ENCODE peak calls at places on chromosomes 7 and 10, in six cellular contexts. H, W, T, U, I and A are unnamed samples.

GRCh38 chr7:49791089-49791741 is 17.8 kb downstream of the VWC2 start:
- DNase-seq in H (peak), U (no peak), I (peak), T (no peak), W (no peak), A (peak)

GRCh38 chr10:119357389-119358139 is 150.2 kb downstream of the GRK5 start:
- DNase-seq in I (no peak), U (no peak), T (no peak), H (no peak), W (no peak), A (no peak)

GRCh38 chr7:72706521-72706920 is 121.5 kb downstream of the TYW1B start:
- DNase-seq in U (no peak), I (no peak), T (no peak), H (no peak), W (no peak), A (no peak)

GRCh38 chr10:60549686-60550085 is 160.0 kb upstream of the ANK3 start:
- DNase-seq in W (no peak), U (no peak), I (peak), H (no peak), T (no peak), A (peak)

GRCh38 chr10:58565256-58565655 is 52.6 kb downstream of the BICC1 start:
- DNase-seq in I (no peak), U (no peak), T (no peak), H (no peak), W (no peak), A (no peak)

GRCh38 chr10:48905311-48905710 is 34.3 kb downstream of the LRRC18 start:
- DNase-seq in W (no peak), U (no peak), T (no peak), H (no peak), I (no peak), A (no peak)

GRCh38 chr10:110786172-110786571 is 85.6 kb upstream of the PDCD4 start:
- DNase-seq in I (no peak), H (no peak), T (no peak), U (no peak), W (no peak), A (no peak)

GRCh38 chr10:125377368-125377767 is 217.0 kb upstream of the CTBP2 start:
- DNase-seq in I (no peak), H (no peak), T (no peak), U (no peak), W (no peak), A (no peak)

GRCh38 chr10:117000580-117000979 is 4.4 kb downstream of the SHTN1 start:
- DNase-seq in U (no peak), H (no peak), I (no peak), W (no peak), T (peak), A (peak)

GRCh38 chr10:19952611-19953010 is 136.4 kb downstream of the PLXDC2 start:
- DNase-seq in T (no peak), W (no peak), I (no peak), U (no peak), H (no peak), A (no peak)

GRCh38 chr10:80535671-80536360 is 1.9 kb upstream of the SH2D4B start:
- DNase-seq in U (peak), H (peak), T (peak), I (no peak), W (no peak), A (peak)

GRCh38 chr10:29859521-29860130 is 199.8 kb downstream of the JCAD start:
- DNase-seq in W (no peak), H (no peak), U (no peak), T (no peak), I (no peak), A (no peak)
- TF ChIP-seq CREB1 in W (no peak), H (no peak), U (no peak), T (no peak), I (no peak), A (no peak)

GRCh38 chr10:3779146-3779707 is 5.8 kb downstream of the KLF6 start:
- DNase-seq in W (no peak), I (no peak), U (no peak), T (no peak), H (no peak), A (no peak)

GRCh38 chr10:3778708-3779108 is 6.3 kb downstream of the KLF6 start:
- DNase-seq in T (no peak), U (no peak), H (no peak), I (no peak), W (no peak), A (no peak)

GRCh38 chr10:3780766-3781457 is 4.1 kb downstream of the KLF6 start:
- DNase-seq in T (no peak), W (no peak), H (no peak), U (no peak), I (no peak), A (no peak)

GRCh38 chr10:3781458-3782098 is 3.4 kb downstream of the KLF6 start:
- DNase-seq in W (no peak), T (no peak), H (peak), U (no peak), I (no peak), A (no peak)

DNA sequence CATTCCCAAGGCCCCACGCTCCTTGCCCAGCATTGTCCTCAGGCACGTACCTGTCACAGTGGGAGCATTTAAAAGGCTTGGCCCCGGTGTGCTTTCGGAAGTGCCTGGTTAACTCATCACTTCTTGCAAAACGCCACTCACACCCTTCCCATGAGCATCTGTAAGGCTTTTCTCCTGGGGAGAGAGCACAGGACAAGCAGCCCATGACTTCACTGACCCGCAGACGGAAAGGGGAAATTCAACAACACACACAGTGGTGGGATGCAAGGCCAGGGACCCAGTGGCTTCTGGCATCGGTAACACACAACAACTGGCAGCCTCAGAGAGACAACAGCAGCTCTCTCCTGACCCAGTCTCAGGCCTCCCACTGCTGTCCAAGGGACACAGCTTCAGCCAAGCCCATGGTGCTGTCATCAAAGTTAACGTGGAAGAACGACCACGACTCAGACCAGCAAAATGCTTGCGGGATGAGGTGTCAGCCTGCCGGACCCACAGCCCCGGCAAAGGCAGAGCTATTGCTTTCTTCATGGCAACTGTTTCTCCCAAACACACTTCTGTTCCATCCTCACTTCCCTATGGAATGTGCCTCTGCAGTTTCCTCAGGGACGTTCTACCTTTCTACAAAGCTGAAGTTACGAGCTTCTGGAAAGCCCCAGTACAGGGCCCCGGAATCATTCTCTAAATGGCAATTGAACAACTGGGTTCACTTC is 4.8 kb downstream of the KLF6 start:
- DNase-seq in U (no peak), H (no peak), T (no peak), I (no peak), W (no peak), A (no peak)
- TF ChIP-seq CREB1 in U (no peak), H (no peak), T (no peak), I (no peak), W (no peak), A (no peak)

GRCh38 chr7:102197599-102197998 is 89.1 kb upstream of the SH2B2 start:
- DNase-seq in U (no peak), T (no peak), I (no peak), H (no peak), W (no peak), A (no peak)

GRCh38 chr7:102195361-102195760 is 91.3 kb upstream of the SH2B2 start:
- DNase-seq in I (no peak), U (no peak), H (no peak), T (no peak), W (no peak), A (no peak)

GRCh38 chr7:102198557-102198956 is 88.1 kb upstream of the SH2B2 start:
- DNase-seq in H (no peak), U (no peak), I (no peak), W (no peak), T (no peak), A (no peak)

GRCh38 chr7:102196028-102196427 is 90.6 kb upstream of the SH2B2 start:
- DNase-seq in U (no peak), I (no peak), T (no peak), H (no peak), W (no peak), A (no peak)

DNA sequence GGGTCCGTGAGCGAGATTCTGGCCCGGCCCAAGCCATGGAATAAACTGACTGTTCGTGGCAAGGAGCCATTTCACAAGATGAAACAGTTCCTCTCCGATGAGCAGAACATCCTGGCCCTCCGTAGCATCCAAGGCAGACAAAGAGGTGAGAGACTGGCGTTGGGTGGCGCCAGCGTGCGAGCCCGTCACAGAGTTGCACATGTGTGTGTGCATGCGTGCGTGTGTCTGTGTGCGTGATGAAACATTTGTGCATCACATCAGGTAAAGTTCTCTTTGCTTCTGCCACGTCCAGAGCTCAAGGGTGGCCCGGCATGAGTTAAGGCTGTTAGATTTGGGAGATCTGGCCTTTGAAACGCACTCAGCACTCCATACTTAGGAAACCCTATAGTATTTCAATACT is 89.5 kb upstream of the SH2B2 start:
- DNase-seq in T (no peak), W (no peak), U (no peak), H (no peak), I (no peak), A (no peak)
- TF ChIP-seq CREB1 in T (no peak), W (no peak), U (no peak), H (no peak), I (no peak), A (no peak)

GRCh38 chr10:30430544-30431298 is 3.3 kb upstream of the MAP3K8 start:
- DNase-seq in U (no peak), T (no peak), I (no peak), W (no peak), H (no peak), A (no peak)
- TF ChIP-seq CREB1 in U (no peak), T (no peak), I (no peak), W (no peak), H (no peak), A (no peak)

DNA sequence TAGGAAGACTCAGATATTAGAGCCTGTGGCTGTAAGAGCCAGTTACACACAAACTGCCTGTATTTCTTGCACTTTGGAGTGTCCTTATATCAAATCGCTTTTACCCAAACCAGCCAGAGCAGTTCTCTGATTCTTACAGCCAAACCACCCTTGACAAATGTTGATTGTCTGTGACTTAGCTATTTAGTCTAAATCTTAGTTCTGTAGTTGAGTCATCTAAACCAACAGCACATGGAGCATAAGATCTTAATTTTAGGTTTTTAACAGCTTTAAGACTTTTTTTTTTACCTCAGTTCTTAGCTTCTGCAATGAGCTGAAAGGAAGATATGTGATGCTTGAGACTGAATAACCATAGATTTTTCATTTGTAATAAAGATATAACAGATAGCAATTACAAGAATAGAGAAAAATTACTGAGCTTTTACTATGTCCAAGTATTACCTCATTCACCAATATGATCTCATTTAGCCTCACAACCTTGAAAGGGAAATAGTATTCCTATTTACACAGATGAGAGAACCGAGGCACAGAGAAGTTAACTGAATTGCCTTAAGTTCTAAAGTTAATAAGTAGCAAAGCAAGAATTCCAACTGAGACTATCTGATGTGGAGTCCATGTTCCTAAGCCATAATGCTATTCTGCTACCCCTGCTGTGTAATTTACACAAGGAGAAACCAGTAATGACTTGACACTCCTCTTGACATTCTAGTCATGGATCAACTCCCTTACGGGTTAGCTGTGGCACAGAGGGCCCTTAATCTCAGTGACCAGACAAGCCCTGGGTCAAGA is 60.9 kb downstream of the ABCB4 start:
- DNase-seq in U (no peak), H (no peak), T (no peak), I (peak), W (no peak), A (no peak)
- TF ChIP-seq CREB1 in U (no peak), H (no peak), T (no peak), I (no peak), W (no peak), A (no peak)

DNA sequence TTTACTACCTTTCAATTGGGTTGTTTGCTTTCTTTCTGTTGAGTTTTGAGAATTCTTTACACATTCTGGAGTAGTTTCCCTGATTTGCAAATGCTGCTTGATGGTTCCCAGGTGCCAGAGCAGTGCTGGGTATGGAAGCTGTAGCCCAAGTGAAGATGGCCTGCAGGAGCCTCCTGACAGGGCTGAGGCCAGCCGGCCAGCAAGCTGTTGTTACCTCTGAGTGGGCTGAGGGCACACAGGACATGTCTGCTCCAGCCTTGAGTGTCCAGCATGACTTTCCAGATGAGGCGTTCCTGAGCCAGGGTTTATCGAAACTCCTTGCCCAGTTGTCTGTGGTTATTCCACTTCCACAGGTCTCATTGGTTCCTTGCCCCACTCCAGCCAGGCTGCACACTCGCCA is 164.6 kb upstream of the TNS3 start:
- DNase-seq in U (peak), T (no peak), W (no peak), I (no peak), H (no peak), A (no peak)
- TF ChIP-seq CREB1 in U (no peak), T (no peak), W (no peak), I (no peak), H (no peak), A (no peak)

DNA sequence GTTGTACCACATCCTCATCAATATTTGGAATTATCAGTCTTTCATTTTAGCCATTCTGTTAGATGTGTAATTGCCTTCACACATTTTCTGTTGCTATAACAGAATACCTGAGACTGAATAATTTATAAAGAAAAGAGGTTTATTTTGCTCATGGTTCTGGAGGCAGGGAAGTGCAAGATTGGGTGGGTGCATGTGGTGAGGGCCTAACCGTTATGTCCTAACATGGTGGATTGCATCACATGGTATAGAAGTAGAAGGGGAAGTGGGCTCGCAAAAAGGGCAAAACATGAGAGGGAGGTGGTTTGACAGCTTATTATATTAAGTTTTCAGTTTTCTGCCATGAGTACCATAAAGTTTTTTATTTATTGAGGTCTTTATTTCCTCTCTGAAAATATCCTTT is 452.0 kb downstream of the ARL4A start:
- DNase-seq in U (no peak), T (no peak), I (no peak), H (no peak), W (no peak), A (no peak)
- TF ChIP-seq CREB1 in U (no peak), T (no peak), I (no peak), H (no peak), W (no peak), A (no peak)

GRCh38 chr7:120993575-120994191 is 5.2 kb downstream of the CPED1 start:
- DNase-seq in H (no peak), U (no peak), T (no peak), W (no peak), I (no peak), A (no peak)
- TF ChIP-seq CREB1 in H (no peak), U (no peak), T (no peak), W (no peak), I (no peak), A (no peak)